ENCODE peak calls at places on chromosomes 6 and 20, in five cellular contexts. Y is GM12878, L is HL-60, Q is PC-9, T is foreskin fibroblast. P is an unnamed sample.

GRCh38 chr20:50561379-50562078 is 51.3 kb downstream of the PTPN1 start:
- DNase-seq in L (no peak), Y (no peak), T (peak), Q (peak), P (peak)

GRCh38 chr6:36618366-36619355 is 24.5 kb downstream of the SRSF3 start:
- DNase-seq in Q (no peak), L (peak), Y (no peak), T (no peak), P (no peak)

GRCh38 chr20:50237349-50237748 is 46.7 kb downstream of the CEBPB start:
- DNase-seq in Q (peak), L (no peak), Y (no peak), T (no peak), P (no peak)

GRCh38 chr20:15951711-15952110 is 621.5 kb downstream of the KIF16B start:
- DNase-seq in Q (no peak), Y (no peak), T (no peak), L (no peak), P (no peak)

GRCh38 chr6:12343440-12344162 is 53.4 kb downstream of the EDN1 start:
- DNase-seq in Y (no peak), Q (peak), T (no peak), L (no peak), P (no peak)

GRCh38 chr6:127618729-127619128 is 41.8 kb downstream of the C6orf58 start:
- DNase-seq in T (peak), Q (peak), L (no peak), Y (no peak), P (no peak)

GRCh38 chr6:10478187-10479040 is 42.7 kb upstream of the GCNT2 start:
- DNase-seq in T (peak), L (peak), Q (peak), Y (no peak), P (no peak)

GRCh38 chr6:8108031-8108660 is 5.8 kb upstream of the EEF1E1 start:
- DNase-seq in Q (peak), L (no peak), T (peak), Y (no peak), P (peak)

GRCh38 chr6:88499436-88499835 is 333.3 kb upstream of the CNR1 start:
- DNase-seq in L (no peak), Y (no peak), Q (no peak), T (no peak), P (no peak)

GRCh38 chr6:85343428-85343827 is 106.5 kb upstream of the NT5E start:
- DNase-seq in T (no peak), Q (no peak), Y (no peak), L (no peak), P (no peak)

GRCh38 chr6:153727910-153728309 is 311.1 kb upstream of the OPRM1 start:
- DNase-seq in Q (no peak), L (no peak), Y (no peak), T (no peak), P (peak)

GRCh38 chr20:63702036-63702665 is 5.6 kb downstream of the ARFRP1 start:
- DNase-seq in T (no peak), Y (no peak), Q (no peak), L (no peak), P (no peak)

GRCh38 chr6:43172127-43173007 is 1.3 kb downstream of the SRF start:
- DNase-seq in Q (no peak), L (peak), Y (no peak), T (peak), P (no peak)

GRCh38 chr6:71287926-71288227 is 734 bp upstream of the OGFRL1 start:
- DNase-seq in L (no peak), T (no peak), Y (peak), Q (no peak), P (no peak)

GRCh38 chr6:44342489-44342888 is at the start of gene SPATS1:
- DNase-seq in T (peak), Q (no peak), L (peak), Y (no peak), P (no peak)

GRCh38 chr6:129978148-129978916 is 40.0 kb upstream of the L3MBTL3 start:
- DNase-seq in Y (no peak), T (no peak), Q (no peak), L (no peak), P (no peak)

GRCh38 chr6:37209461-37210205 is 39.7 kb downstream of the PIM1 start:
- DNase-seq in T (no peak), L (no peak), Y (no peak), Q (no peak), P (no peak)

GRCh38 chr20:57787151-57787968 is 77.5 kb upstream of the PMEPA1 start:
- DNase-seq in Q (no peak), T (no peak), L (no peak), Y (no peak), P (no peak)

GRCh38 chr20:57986776-57987175 is 241.7 kb downstream of the ANKRD60 start:
- DNase-seq in T (no peak), Y (no peak), Q (no peak), L (no peak), P (no peak)

GRCh38 chr6:12635813-12636212 is 80.8 kb upstream of the PHACTR1 start:
- DNase-seq in L (no peak), Q (no peak), Y (no peak), T (no peak), P (no peak)

GRCh38 chr20:9068232-9068781 is 580 bp upstream of the PLCB4 start:
- DNase-seq in Y (no peak), Q (no peak), T (peak), L (no peak), P (no peak)

GRCh38 chr6:3797231-3798200 is 46.0 kb upstream of the PXDC1 start:
- DNase-seq in L (no peak), Y (no peak), T (peak), Q (peak), P (peak)

GRCh38 chr20:24470031-24470781 is 777 bp downstream of the SYNDIG1 start:
- DNase-seq in T (no peak), Q (no peak), Y (no peak), L (no peak), P (no peak)

GRCh38 chr20:46056970-46057855 is 28.2 kb downstream of the SLC12A5 start:
- DNase-seq in Y (no peak), L (no peak), Q (no peak), T (peak), P (no peak)

GRCh38 chr6:47762502-47762901 is 19.3 kb upstream of the OPN5 start:
- DNase-seq in Y (no peak), L (no peak), Q (no peak), T (no peak), P (no peak)

GRCh38 chr20:33475381-33476160 is 14.3 kb upstream of the CBFA2T2 start:
- DNase-seq in L (no peak), T (no peak), Q (no peak), Y (no peak), P (no peak)

GRCh38 chr20:57031867-57032355 is 234.5 kb downstream of the BMP7 start:
- DNase-seq in T (no peak), Q (no peak), L (no peak), Y (no peak), P (no peak)

GRCh38 chr6:32982084-32982701 is 13.8 kb downstream of the BRD2 start:
- DNase-seq in Y (no peak), L (no peak), T (peak), Q (no peak), P (no peak)

GRCh38 chr20:54067606-54068174 is 2.7 kb downstream of the BCAS1 start:
- DNase-seq in L (no peak), Y (peak), T (no peak), Q (peak), P (no peak)

GRCh38 chr20:50438986-50439407 is 71.2 kb upstream of the PTPN1 start:
- DNase-seq in L (no peak), Q (peak), T (peak), Y (no peak), P (no peak)

GRCh38 chr6:44489912-44490604 is 102.6 kb downstream of the CDC5L start:
- DNase-seq in L (no peak), Q (peak), Y (no peak), T (peak), P (peak)

GRCh38 chr6:142013286-142013685 is 119.4 kb upstream of the GJE1 start:
- DNase-seq in L (no peak), T (peak), Y (no peak), Q (peak), P (peak)

GRCh38 chr6:2902470-2902762 is 693 bp downstream of the SERPINB9 start:
- DNase-seq in Y (no peak), T (no peak), Q (no peak), L (peak), P (no peak)

GRCh38 chr6:35044145-35044745 is 96.9 kb downstream of the TCP11 start:
- DNase-seq in T (no peak), Q (peak), Y (no peak), L (peak), P (no peak)
- TF ChIP-seq CTCF in T (no peak), Q (no peak), Y (no peak), L (no peak), P (no peak)

GRCh38 chr6:24933266-24933665 is 2.5 kb downstream of the RIPOR2 start:
- DNase-seq in L (no peak), T (no peak), Q (no peak), Y (no peak), P (no peak)

GRCh38 chr6:24932832-24933231 is 2.9 kb downstream of the RIPOR2 start:
- DNase-seq in T (no peak), L (no peak), Y (no peak), Q (no peak), P (no peak)

GRCh38 chr6:24931752-24932691 is 3.7 kb downstream of the RIPOR2 start:
- DNase-seq in T (no peak), L (no peak), Y (peak), Q (peak), P (no peak)

GRCh38 chr6:24930386-24930785 is 5.4 kb downstream of the RIPOR2 start:
- DNase-seq in Q (no peak), L (no peak), Y (no peak), T (peak), P (peak)

DNA sequence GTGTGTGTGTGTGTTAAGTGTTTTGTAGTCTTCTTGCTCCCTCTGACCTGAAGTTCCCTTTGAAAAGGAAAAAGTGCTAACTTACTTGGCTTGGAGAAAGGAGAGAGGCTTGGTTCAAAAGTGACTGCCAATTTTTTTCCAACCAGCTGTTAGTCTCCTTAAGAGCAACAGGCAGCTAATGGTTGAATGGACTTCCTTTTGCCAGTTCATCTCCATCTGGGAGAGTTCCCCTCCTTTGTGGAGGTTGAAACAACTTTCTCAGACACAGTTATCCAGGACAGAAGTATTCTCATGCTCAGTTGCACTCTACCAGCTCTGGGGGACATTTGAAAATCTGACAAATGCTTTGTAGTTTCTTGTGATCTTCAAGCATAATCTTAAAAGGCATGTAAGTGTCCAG is 4.5 kb downstream of the RIPOR2 start:
- DNase-seq in T (no peak), L (no peak), Q (no peak), Y (no peak), P (no peak)
- H3K4me3 ChIP-seq in T (no peak), L (no peak), Q (no peak), Y (peak), P (no peak)

GRCh38 chr6:140846518-140847277 is 1286.0 kb upstream of the GJE1 start:
- DNase-seq in Q (no peak), T (peak), L (no peak), Y (no peak), P (peak)

GRCh38 chr6:140849441-140849840 is 1283.3 kb upstream of the GJE1 start:
- DNase-seq in Q (no peak), L (no peak), T (no peak), Y (no peak), P (no peak)

GRCh38 chr6:140845666-140846065 is 1287.1 kb upstream of the GJE1 start:
- DNase-seq in T (no peak), Q (no peak), L (no peak), Y (no peak), P (no peak)

GRCh38 chr6:140854363-140854762 is 1278.4 kb upstream of the GJE1 start:
- DNase-seq in T (no peak), Q (no peak), Y (no peak), L (no peak), P (no peak)

GRCh38 chr6:140850438-140850837 is 1282.3 kb upstream of the GJE1 start:
- DNase-seq in T (peak), Q (no peak), L (no peak), Y (no peak), P (peak)
- TF ChIP-seq CTCF in T (no peak), Q (no peak), L (no peak), Y (no peak), P (no peak)

GRCh38 chr6:138523347-138524210 is 24.3 kb upstream of the NHSL1 start:
- DNase-seq in Q (no peak), L (no peak), Y (no peak), T (no peak), P (no peak)
- H3K4me3 ChIP-seq in Q (no peak), L (no peak), Y (no peak), T (no peak), P (no peak)

GRCh38 chr6:149963462-149964242 is at the start of gene ULBP1:
- DNase-seq in Y (no peak), T (peak), Q (peak), L (peak), P (peak)

GRCh38 chr6:149962461-149963211 is 1.1 kb upstream of the ULBP1 start:
- DNase-seq in Q (no peak), T (no peak), L (no peak), Y (no peak), P (no peak)

GRCh38 chr6:149960488-149960887 is 3.3 kb upstream of the ULBP1 start:
- DNase-seq in L (no peak), Y (no peak), Q (no peak), T (no peak), P (no peak)

GRCh38 chr6:149963212-149963461 is 606 bp upstream of the ULBP1 start:
- DNase-seq in L (no peak), T (peak), Y (no peak), Q (peak), P (peak)

GRCh38 chr6:149961728-149962425 is 1.9 kb upstream of the ULBP1 start:
- DNase-seq in L (no peak), Y (no peak), Q (no peak), T (peak), P (no peak)
- TF ChIP-seq CTCF in L (no peak), Y (peak), Q (peak), T (peak), P (peak)

DNA sequence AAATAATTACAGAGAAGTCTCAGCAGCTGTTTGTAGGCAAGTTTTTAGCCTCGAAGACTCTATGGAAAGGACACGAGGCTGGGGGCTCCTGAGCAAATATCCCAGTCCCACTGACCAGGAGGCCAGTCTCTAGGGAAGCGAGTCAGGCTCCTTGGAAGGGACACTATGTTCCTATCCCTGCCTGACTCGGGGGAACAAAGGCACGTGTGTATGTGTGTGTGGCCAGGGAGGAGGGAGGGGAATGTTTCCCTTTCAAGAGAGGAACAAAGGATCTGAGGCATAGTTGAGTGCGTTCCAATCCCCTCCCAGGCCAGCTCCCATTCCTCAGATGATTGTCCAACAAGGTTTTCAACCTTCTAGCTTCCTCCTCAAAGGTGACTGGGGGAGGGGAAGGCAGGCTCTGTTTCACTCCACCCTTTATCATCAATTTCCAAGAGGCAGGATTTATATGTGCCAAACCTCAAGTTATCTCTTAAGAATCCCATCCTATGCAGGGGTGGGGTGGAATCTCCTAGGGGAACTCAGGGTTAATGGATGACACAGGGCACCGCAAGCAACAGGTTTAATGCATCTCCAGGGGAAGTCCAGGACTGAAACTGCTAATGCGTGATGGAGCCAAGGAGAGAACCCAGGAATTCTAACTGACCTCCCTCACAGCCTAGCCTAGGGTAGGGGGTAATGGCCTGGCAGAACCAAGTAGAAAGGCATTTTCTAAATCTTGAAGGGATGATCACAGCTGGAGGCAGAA is 9.9 kb downstream of the BCL2L1 start:
- DNase-seq in Q (peak), Y (no peak), T (peak), L (no peak), P (no peak)
- H3K4me3 ChIP-seq in Q (peak), Y (no peak), T (peak), L (no peak), P (peak)

DNA sequence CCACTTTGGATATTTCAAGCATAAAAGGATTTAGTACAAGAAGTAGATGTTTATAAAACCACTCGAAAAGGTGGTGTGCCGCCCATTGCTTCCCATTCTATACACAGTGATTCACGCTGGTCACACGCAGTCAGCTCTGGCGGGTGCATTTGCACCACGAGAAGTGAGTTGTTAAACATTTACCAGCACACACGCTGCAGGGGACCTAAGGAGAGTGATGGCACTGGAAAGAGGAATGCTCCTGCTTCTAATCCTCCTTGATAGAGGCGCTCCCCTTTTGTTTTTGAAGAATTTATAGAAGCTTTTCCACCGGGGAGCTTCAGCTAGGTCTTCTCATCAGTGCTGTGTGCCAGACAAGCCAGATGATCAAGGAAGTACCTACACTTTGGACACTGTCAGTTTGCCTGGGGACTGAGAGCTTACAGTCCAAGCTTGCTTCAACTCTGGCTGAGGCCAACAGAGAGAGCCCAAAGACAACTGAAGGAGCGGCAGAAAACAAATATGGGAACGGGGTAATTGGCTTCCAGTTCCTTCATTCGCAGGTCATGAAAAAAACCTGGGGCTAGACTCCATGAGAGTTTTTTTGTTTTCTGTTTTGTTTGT is 31.2 kb downstream of the MUC22 start:
- DNase-seq in T (no peak), Q (no peak), Y (no peak), L (no peak), P (no peak)
- TF ChIP-seq CTCF in T (no peak), Q (no peak), Y (no peak), L (no peak), P (no peak)

P was measured in BJ.